ENCODE peak calls at places on chromosomes 7 and 10, in eight cellular contexts. V, R, F, O, L, S, C and X are unnamed samples.

GRCh38 chr7:130896051-130896881 is 162.3 kb upstream of the KLF14 start:
- DNase-seq in V (peak; percentile 61), R (peak; percentile 40), F (no peak), O (no peak), L (no peak), S (peak; percentile 45), C (no peak), X (no peak)

GRCh38 chr7:17405786-17406185 is 107.3 kb downstream of the AHR start:
- DNase-seq in V (peak; percentile 93), R (peak; percentile 25), F (peak; percentile 97), O (no peak), L (peak; percentile 29), S (no peak), C (peak; percentile 59), X (no peak)

GRCh38 chr7:123917878-123918277 is 7.2 kb upstream of the SPAM1 start:
- DNase-seq in V (no peak), R (no peak), F (no peak), O (no peak), L (no peak), S (no peak), C (no peak), X (no peak)

GRCh38 chr10:11170993-11171416 is 153.3 kb downstream of the CELF2 start:
- DNase-seq in V (no peak), R (no peak), F (no peak), O (no peak), L (no peak), S (no peak), C (no peak), X (no peak)

GRCh38 chr10:101103430-101103829 is 27.7 kb upstream of the TLX1 start:
- DNase-seq in V (no peak), R (no peak), F (no peak), O (no peak), L (no peak), S (no peak), C (no peak), X (no peak)

GRCh38 chr7:86898171-86898570 is 161.3 kb downstream of the ELAPOR2 start:
- DNase-seq in V (no peak), R (no peak), F (no peak), O (no peak), L (no peak), S (no peak), C (no peak), X (no peak)

GRCh38 chr7:52501696-52502095 is 533.7 kb upstream of the POM121L12 start:
- DNase-seq in V (no peak), R (no peak), F (no peak), O (no peak), L (no peak), S (no peak), C (no peak), X (no peak)

GRCh38 chr7:131370523-131370968 is 42.9 kb downstream of the MKLN1 start:
- DNase-seq in V (peak; percentile 65), R (peak; percentile 57), F (peak; percentile 78), O (no peak), L (no peak), S (no peak), C (no peak), X (no peak)

GRCh38 chr7:2046581-2047271 is 186.0 kb downstream of the MAD1L1 start:
- DNase-seq in V (no peak), R (no peak), F (no peak), O (peak; percentile 5), L (peak; percentile 14), S (no peak), C (peak; percentile 4), X (peak; percentile 42)

GRCh38 chr10:93376372-93377296 is 105.5 kb downstream of the MYOF start:
- DNase-seq in V (peak; percentile 91), R (peak; percentile 59), F (peak; percentile 83), O (peak; percentile 18), L (no peak), S (peak; percentile 55), C (peak; percentile 45), X (peak; percentile 36)

GRCh38 chr10:14712991-14713422 is 61.7 kb downstream of the FAM107B start:
- DNase-seq in V (peak; percentile 87), R (peak; percentile 54), F (no peak), O (no peak), L (no peak), S (no peak), C (no peak), X (no peak)

GRCh38 chr10:127034790-127035189 is 129.6 kb downstream of the DOCK1 start:
- DNase-seq in V (no peak), R (no peak), F (no peak), O (no peak), L (no peak), S (no peak), C (no peak), X (no peak)

GRCh38 chr7:23852988-23853387 is 143.0 kb downstream of the STK31 start:
- DNase-seq in V (peak; percentile 6), R (no peak), F (no peak), O (no peak), L (no peak), S (no peak), C (no peak), X (no peak)

GRCh38 chr7:46035166-46035565 is 114.1 kb upstream of the IGFBP3 start:
- DNase-seq in V (no peak), R (no peak), F (no peak), O (no peak), L (no peak), S (no peak), C (no peak), X (no peak)

DNA sequence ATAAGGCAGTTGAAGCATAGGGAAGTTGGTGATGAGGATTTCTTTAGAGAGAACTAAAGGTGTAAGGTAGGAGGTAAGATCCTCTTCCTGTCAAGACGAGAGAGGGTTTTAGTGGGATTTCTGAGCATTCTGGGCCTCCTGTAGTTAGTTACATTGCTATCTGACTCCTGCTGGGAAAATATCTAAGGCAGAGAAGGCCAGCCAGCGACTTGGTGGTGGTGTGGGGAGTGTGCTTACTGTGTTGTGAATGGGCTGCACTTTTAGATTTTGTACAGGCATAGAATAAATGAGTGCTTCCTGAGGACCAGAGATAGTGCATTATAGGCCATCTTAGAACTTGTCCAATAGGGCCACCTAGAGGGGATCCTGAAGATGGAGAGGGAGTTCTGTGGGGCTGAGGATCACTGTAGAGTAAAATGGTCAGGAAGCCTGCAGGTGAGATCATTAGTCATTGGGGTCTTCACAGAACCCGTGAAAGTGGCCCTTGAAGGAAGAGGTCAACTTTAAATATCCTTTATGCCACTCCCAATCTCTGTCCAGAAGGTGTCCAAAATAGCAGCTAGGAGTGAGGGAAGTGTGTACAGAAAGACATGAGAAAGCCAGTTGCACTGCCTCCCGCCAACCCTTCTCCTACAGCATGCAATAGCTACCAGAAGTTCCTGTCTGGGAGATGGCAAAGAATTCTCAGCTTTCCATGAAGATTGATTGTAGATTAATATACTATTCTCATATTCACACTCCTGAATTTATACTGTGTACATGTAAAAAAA is 266.6 kb downstream of the POLR1F start:
- DNase-seq in V (peak; percentile 84), R (peak; percentile 18), F (peak; percentile 34), O (no peak), L (no peak), S (no peak), C (peak; percentile 26), X (no peak)
- TF ChIP-seq CTCF in V (peak; percentile 75), R (peak; percentile 61), F (peak; percentile 59), O (no peak), L (no peak), S (peak; percentile 8), C (peak; percentile 43), X (no peak)

DNA sequence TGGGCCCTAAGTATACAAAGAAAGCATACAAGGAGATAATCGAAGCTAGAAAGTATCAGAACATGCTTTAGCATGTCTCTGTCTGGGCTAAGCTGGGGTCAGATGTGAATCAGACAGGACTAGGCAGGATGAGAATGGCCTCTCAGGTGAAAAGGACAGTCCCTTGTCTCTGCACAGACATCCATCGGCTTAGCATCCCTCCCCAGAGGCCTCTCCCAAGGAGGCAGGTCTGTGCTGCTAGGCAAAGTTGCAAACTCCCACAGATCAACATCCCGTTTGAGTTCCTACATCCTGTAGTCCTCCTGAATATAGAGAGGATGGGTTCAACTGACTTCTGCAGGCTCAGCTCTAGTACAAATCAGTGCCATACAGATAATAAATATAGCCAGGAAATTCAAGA is 24.5 kb downstream of the CHST15 start:
- DNase-seq in V (no peak), R (no peak), F (no peak), O (no peak), L (no peak), S (no peak), C (no peak), X (no peak)
- H3K4me1 ChIP-seq in V (no peaks in the 10 kb centered on the region), R (no peaks in the 10 kb centered on the region), F (peaks cover 12% of the 10 kb centered on the region), O (peaks cover 2% of the 10 kb centered on the region), L (no peaks in the 10 kb centered on the region), S (no peaks in the 10 kb centered on the region), C (peaks cover 43% of the 10 kb centered on the region), X (peaks cover 2% of the 10 kb centered on the region)

DNA sequence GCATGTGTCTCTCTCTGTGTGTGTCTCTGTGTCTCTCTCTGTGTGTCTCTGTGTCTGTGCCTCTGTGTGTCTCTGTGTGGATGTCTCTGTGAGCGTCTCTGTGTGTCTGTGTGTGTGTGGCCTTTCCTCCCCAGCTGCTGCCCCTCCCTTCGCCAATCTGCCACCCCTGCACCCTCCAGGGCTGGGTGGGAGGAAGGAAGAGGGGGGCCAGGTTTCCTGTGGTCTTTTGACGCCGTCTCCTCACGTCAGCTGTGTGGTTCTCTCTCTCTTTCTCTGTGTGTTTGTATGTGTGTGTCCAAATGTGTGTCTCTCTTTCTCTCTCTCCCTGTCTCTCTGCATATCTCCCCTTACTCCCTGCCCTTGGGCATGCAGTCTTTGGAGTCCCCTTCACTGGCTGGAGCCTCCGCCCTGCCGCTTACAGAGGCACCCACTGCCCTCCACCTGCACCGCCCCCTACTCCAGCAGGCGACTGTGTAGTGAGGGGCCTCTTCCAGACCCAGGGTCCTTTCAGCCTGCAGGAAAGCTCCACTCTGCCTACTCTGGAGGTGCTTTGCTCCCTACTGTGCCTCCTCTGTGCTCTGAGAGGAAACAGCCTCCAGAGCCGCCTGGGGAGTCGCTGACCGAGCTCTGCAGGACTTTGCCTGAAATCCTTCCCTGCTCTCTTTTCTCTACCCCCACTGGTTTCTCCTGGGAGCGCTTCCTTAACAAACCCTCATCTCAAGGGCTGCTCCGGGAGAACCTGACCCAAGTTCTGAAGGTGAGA is 44.2 kb upstream of the C10orf71 start:
- DNase-seq in V (no peak), R (no peak), F (no peak), O (no peak), L (no peak), S (no peak), C (no peak), X (peak; percentile 10)
- H3K4me3 ChIP-seq in V (no peak overlapping the region), R (no peak overlapping the region), F (no peak overlapping the region), O (no peak overlapping the region), L (no peak overlapping the region), S (no peak overlapping the region), C (no peak overlapping the region), X (no peak overlapping the region)

GRCh38 chr10:86681722-86682386 is 13.5 kb downstream of the LDB3 start:
- DNase-seq in V (no peak), R (no peak), F (no peak), O (no peak), L (no peak), S (no peak), C (no peak), X (no peak)

GRCh38 chr10:86685416-86685815 is 17.1 kb downstream of the LDB3 start:
- DNase-seq in V (no peak), R (no peak), F (no peak), O (no peak), L (no peak), S (no peak), C (no peak), X (no peak)

GRCh38 chr10:86685893-86686632 is 17.8 kb downstream of the LDB3 start:
- DNase-seq in V (no peak), R (no peak), F (no peak), O (no peak), L (no peak), S (no peak), C (no peak), X (no peak)

GRCh38 chr10:86682675-86683074 is 14.4 kb downstream of the LDB3 start:
- DNase-seq in V (no peak), R (no peak), F (no peak), O (no peak), L (no peak), S (no peak), C (no peak), X (no peak)

GRCh38 chr10:86684305-86684704 is 16.0 kb downstream of the LDB3 start:
- DNase-seq in V (peak; percentile 41), R (peak; percentile 55), F (no peak), O (peak; percentile 75), L (no peak), S (peak; percentile 36), C (peak; percentile 47), X (no peak)
- TF ChIP-seq CTCF in V (peak; percentile 42), R (peak; percentile 63), F (no peak), O (peak; percentile 80), L (peak; percentile 21), S (peak; percentile 58), C (no peak), X (no peak)